ENCODE peak calls at places on chromosomes 7 and 10, in five cellular contexts. One of them, this sample, is unnamed.

GRCh38 chr7:1590476-1590875 is 20.6 kb upstream of the PSMG3 start:
- DNase-seq in left ventricle myocardium inferior: no peak
- DNase-seq in K562: no peak
- DNase-seq in lower lobe of right lung: no peak
- DNase-seq in psoas muscle: no peak
- DNase-seq in this sample: no peak

GRCh38 chr10:101400529-101400928 is 46.6 kb downstream of the BTRC start:
- DNase-seq in K562: no peak
- DNase-seq in lower lobe of right lung: no peak
- DNase-seq in psoas muscle: no peak
- DNase-seq in left ventricle myocardium inferior: no peak
- DNase-seq in this sample: no peak

GRCh38 chr10:44369851-44370250 is 15.0 kb downstream of the CXCL12 start:
- DNase-seq in K562: no peak
- DNase-seq in left ventricle myocardium inferior: no peak
- DNase-seq in psoas muscle: no peak
- DNase-seq in lower lobe of right lung: no peak
- DNase-seq in this sample: no peak

GRCh38 chr10:119595134-119595714 is 1.5 kb downstream of the TIAL1 start:
- DNase-seq in lower lobe of right lung: no peak
- DNase-seq in left ventricle myocardium inferior: no peak
- DNase-seq in psoas muscle: no peak
- DNase-seq in K562: no peak
- DNase-seq in this sample: peak; percentile 57

GRCh38 chr7:137454169-137455166 is 110.9 kb upstream of the PTN start:
- DNase-seq in left ventricle myocardium inferior: no peak
- DNase-seq in lower lobe of right lung: no peak
- DNase-seq in psoas muscle: no peak
- DNase-seq in K562: peak; percentile 60
- DNase-seq in this sample: peak; percentile 13

GRCh38 chr10:111774486-111774885 is 409.1 kb downstream of the GPAM start:
- DNase-seq in K562: no peak
- DNase-seq in left ventricle myocardium inferior: no peak
- DNase-seq in lower lobe of right lung: no peak
- DNase-seq in psoas muscle: no peak
- DNase-seq in this sample: no peak

GRCh38 chr7:94434031-94434430 is 39.3 kb downstream of the COL1A2 start:
- DNase-seq in lower lobe of right lung: no peak
- DNase-seq in K562: no peak
- DNase-seq in left ventricle myocardium inferior: no peak
- DNase-seq in psoas muscle: no peak
- DNase-seq in this sample: no peak

GRCh38 chr10:78952686-78953085 is 116.1 kb upstream of the ZMIZ1 start:
- DNase-seq in left ventricle myocardium inferior: peak; percentile 53
- DNase-seq in lower lobe of right lung: no peak
- DNase-seq in psoas muscle: peak; percentile 85
- DNase-seq in K562: no peak
- DNase-seq in this sample: no peak

GRCh38 chr7:144027070-144027469 is 21.7 kb upstream of the OR2A5 start:
- DNase-seq in left ventricle myocardium inferior: no peak
- DNase-seq in lower lobe of right lung: no peak
- DNase-seq in K562: no peak
- DNase-seq in psoas muscle: no peak
- DNase-seq in this sample: peak; percentile 7

GRCh38 chr7:143199040-143199439 is 15.8 kb downstream of the TAS2R39 start:
- DNase-seq in left ventricle myocardium inferior: no peak
- DNase-seq in lower lobe of right lung: no peak
- DNase-seq in psoas muscle: no peak
- DNase-seq in K562: no peak
- DNase-seq in this sample: no peak

GRCh38 chr7:79936281-79936983 is 198.2 kb upstream of the GNAI1 start:
- DNase-seq in K562: no peak
- DNase-seq in left ventricle myocardium inferior: no peak
- DNase-seq in lower lobe of right lung: no peak
- DNase-seq in psoas muscle: no peak
- DNase-seq in this sample: no peak

GRCh38 chr7:101804087-101804631 is 13.3 kb upstream of the CUX1 start:
- DNase-seq in left ventricle myocardium inferior: no peak
- DNase-seq in lower lobe of right lung: no peak
- DNase-seq in psoas muscle: no peak
- DNase-seq in K562: peak; percentile 8
- DNase-seq in this sample: no peak

GRCh38 chr7:23811540-23811939 is 101.5 kb downstream of the STK31 start:
- DNase-seq in psoas muscle: no peak
- DNase-seq in lower lobe of right lung: no peak
- DNase-seq in left ventricle myocardium inferior: no peak
- DNase-seq in K562: peak; percentile 18
- DNase-seq in this sample: no peak

GRCh38 chr10:103839867-103840746 is 15.3 kb downstream of the SH3PXD2A start:
- DNase-seq in lower lobe of right lung: peak; percentile 79
- DNase-seq in left ventricle myocardium inferior: peak; percentile 79
- DNase-seq in psoas muscle: peak; percentile 83
- DNase-seq in K562: no peak
- DNase-seq in this sample: no peak

GRCh38 chr7:155188821-155189599 is 108.7 kb upstream of the INSIG1 start:
- DNase-seq in lower lobe of right lung: no peak
- DNase-seq in K562: no peak
- DNase-seq in left ventricle myocardium inferior: no peak
- DNase-seq in psoas muscle: no peak
- DNase-seq in this sample: peak; percentile 12

GRCh38 chr10:126252884-126253612 is 135.2 kb downstream of the ADAM12 start:
- DNase-seq in K562: no peak
- DNase-seq in left ventricle myocardium inferior: no peak
- DNase-seq in lower lobe of right lung: no peak
- DNase-seq in psoas muscle: no peak
- DNase-seq in this sample: peak; percentile 59

GRCh38 chr7:17444673-17445072 is 146.2 kb downstream of the AHR start:
- DNase-seq in psoas muscle: no peak
- DNase-seq in K562: no peak
- DNase-seq in lower lobe of right lung: no peak
- DNase-seq in left ventricle myocardium inferior: no peak
- DNase-seq in this sample: peak; percentile 65

GRCh38 chr10:70302292-70302691 is 18.5 kb upstream of the NPFFR1 start:
- DNase-seq in psoas muscle: no peak
- DNase-seq in left ventricle myocardium inferior: no peak
- DNase-seq in K562: no peak
- DNase-seq in lower lobe of right lung: no peak
- DNase-seq in this sample: no peak

GRCh38 chr10:90181251-90181691 is 479.9 kb downstream of the KIF20B start:
- DNase-seq in lower lobe of right lung: no peak
- DNase-seq in K562: no peak
- DNase-seq in psoas muscle: no peak
- DNase-seq in left ventricle myocardium inferior: no peak
- DNase-seq in this sample: no peak
- TF ChIP-seq CTCF in lower lobe of right lung: no peak
- TF ChIP-seq CTCF in K562: no peak
- TF ChIP-seq CTCF in psoas muscle: no peak
- TF ChIP-seq CTCF in left ventricle myocardium inferior: no peak
- TF ChIP-seq CTCF in this sample: no peak

DNA sequence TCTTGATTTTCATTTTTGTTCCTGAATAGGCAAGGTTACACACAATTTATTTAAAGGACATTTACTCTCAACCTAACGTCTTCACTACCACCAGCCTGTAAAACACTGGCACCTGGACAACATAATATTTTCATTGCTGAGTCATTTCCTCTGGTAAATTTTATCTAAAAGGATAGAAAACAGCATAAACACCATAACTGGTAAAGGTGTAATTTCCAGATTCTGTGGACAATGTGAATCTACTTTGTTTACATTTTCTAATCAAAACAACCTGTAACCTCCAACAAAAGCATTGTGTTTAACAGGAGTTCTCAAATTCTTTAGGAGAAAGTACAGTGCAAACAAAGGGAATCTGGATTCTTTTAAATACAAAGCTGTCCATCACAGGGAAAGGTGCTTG is 472.0 kb upstream of the AKR1E2 start:
- DNase-seq in lower lobe of right lung: no peak
- DNase-seq in left ventricle myocardium inferior: no peak
- DNase-seq in psoas muscle: no peak
- DNase-seq in K562: no peak
- DNase-seq in this sample: peak; percentile 55
- H3K27ac ChIP-seq in lower lobe of right lung: no peak overlapping the region
- H3K27ac ChIP-seq in left ventricle myocardium inferior: no peak overlapping the region
- H3K27ac ChIP-seq in psoas muscle: no peak overlapping the region
- H3K27ac ChIP-seq in K562: no peak overlapping the region
- H3K27ac ChIP-seq in this sample: no peak overlapping the region

GRCh38 chr10:35605191-35605590 is at the start of gene GJD4:
- DNase-seq in K562: peak; percentile 16
- DNase-seq in left ventricle myocardium inferior: no peak
- DNase-seq in lower lobe of right lung: no peak
- DNase-seq in psoas muscle: no peak
- DNase-seq in this sample: no peak

GRCh38 chr10:35595106-35595505 is 10.0 kb upstream of the GJD4 start:
- DNase-seq in left ventricle myocardium inferior: no peak
- DNase-seq in K562: no peak
- DNase-seq in lower lobe of right lung: no peak
- DNase-seq in psoas muscle: no peak
- DNase-seq in this sample: no peak

GRCh38 chr10:35594115-35594849 is 10.9 kb upstream of the GJD4 start:
- DNase-seq in lower lobe of right lung: no peak
- DNase-seq in left ventricle myocardium inferior: no peak
- DNase-seq in K562: no peak
- DNase-seq in psoas muscle: no peak
- DNase-seq in this sample: no peak

GRCh38 chr10:35598379-35598778 is 6.8 kb upstream of the GJD4 start:
- DNase-seq in K562: no peak
- DNase-seq in psoas muscle: no peak
- DNase-seq in left ventricle myocardium inferior: no peak
- DNase-seq in lower lobe of right lung: no peak
- DNase-seq in this sample: no peak

DNA sequence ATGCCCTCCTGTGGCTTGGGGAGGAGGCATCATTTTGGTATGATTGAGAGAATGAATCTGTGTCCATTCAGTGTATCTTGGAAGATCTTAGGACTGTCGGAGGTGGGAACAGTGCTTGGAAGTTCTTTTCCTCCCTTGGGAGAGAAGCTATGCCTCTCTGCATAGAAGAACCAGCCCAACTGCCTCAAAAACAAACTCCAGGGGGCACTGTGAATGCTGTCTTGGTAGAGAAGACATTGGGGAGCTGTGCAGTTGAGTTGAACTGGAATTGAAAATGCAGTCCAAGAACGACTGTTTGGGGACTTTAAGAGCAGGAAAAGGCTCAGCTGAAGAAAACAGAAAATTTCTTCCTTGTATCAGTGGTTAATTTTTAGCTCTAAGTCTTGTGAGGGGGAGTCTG is 4.9 kb upstream of the GJD4 start:
- DNase-seq in K562: no peak
- DNase-seq in lower lobe of right lung: no peak
- DNase-seq in left ventricle myocardium inferior: no peak
- DNase-seq in psoas muscle: no peak
- DNase-seq in this sample: no peak
- TF ChIP-seq CTCF in K562: peak; percentile 19
- TF ChIP-seq CTCF in lower lobe of right lung: no peak
- TF ChIP-seq CTCF in left ventricle myocardium inferior: no peak
- TF ChIP-seq CTCF in psoas muscle: no peak
- TF ChIP-seq CTCF in this sample: no peak

GRCh38 chr7:90945104-90945752 is 319.0 kb upstream of the FZD1 start:
- DNase-seq in K562: no peak
- DNase-seq in lower lobe of right lung: no peak
- DNase-seq in left ventricle myocardium inferior: no peak
- DNase-seq in psoas muscle: no peak
- DNase-seq in this sample: no peak

GRCh38 chr7:90948085-90948484 is 316.1 kb upstream of the FZD1 start:
- DNase-seq in lower lobe of right lung: no peak
- DNase-seq in psoas muscle: no peak
- DNase-seq in left ventricle myocardium inferior: no peak
- DNase-seq in K562: no peak
- DNase-seq in this sample: no peak

GRCh38 chr7:90944021-90944420 is 320.2 kb upstream of the FZD1 start:
- DNase-seq in lower lobe of right lung: no peak
- DNase-seq in psoas muscle: no peak
- DNase-seq in left ventricle myocardium inferior: no peak
- DNase-seq in K562: no peak
- DNase-seq in this sample: no peak

GRCh38 chr7:90951229-90951628 is 313.0 kb upstream of the FZD1 start:
- DNase-seq in K562: no peak
- DNase-seq in psoas muscle: no peak
- DNase-seq in lower lobe of right lung: no peak
- DNase-seq in left ventricle myocardium inferior: no peak
- DNase-seq in this sample: no peak

DNA sequence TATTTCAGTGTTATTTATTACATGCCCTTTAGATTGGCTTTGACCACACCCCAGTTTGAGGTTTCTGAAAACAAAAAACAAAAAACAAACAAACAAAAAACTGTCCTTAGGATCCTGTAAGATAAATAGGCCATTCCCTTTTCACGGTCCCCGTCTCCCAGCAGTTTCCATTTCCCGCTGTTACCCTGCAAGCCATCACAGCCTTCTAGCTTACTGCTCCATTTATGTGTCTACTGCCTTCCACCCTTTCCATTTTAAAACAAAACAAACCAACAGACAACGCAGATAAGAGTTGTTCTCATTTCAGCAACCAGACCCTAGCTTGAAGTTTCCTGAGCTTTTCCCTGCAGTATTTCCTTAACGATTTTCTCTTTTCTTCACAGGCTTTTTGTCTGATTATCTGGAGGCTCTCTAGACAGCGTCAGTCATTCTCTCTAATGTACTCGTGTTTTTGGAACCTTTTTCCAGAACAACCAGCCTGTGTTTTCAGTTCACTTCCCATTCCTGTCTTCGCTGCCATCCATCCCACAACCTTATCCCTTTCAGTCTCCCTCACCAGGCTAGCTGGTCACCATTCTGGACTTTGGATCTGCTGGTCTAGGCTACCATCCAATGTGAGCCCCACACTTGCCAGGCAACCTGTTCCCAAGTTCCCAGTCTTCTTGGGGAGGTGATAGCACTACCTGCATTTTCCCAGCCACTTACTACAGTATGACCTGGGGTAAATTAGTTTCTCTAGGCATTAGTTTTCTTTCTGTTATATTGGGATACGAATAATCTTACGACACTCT is 317.3 kb upstream of the FZD1 start:
- DNase-seq in left ventricle myocardium inferior: no peak
- DNase-seq in K562: no peak
- DNase-seq in psoas muscle: no peak
- DNase-seq in lower lobe of right lung: no peak
- DNase-seq in this sample: no peak
- H3K27ac ChIP-seq in left ventricle myocardium inferior: peak overlapping the region; percentile 25
- H3K27ac ChIP-seq in K562: no peak overlapping the region
- H3K27ac ChIP-seq in psoas muscle: no peak overlapping the region
- H3K27ac ChIP-seq in lower lobe of right lung: no peak overlapping the region
- H3K27ac ChIP-seq in this sample: no peak overlapping the region

GRCh38 chr10:87591589-87591886 is 68.1 kb upstream of the PAPSS2 start:
- DNase-seq in psoas muscle: no peak
- DNase-seq in lower lobe of right lung: no peak
- DNase-seq in K562: no peak
- DNase-seq in left ventricle myocardium inferior: no peak
- DNase-seq in this sample: no peak
- TF ChIP-seq CTCF in psoas muscle: no peak
- TF ChIP-seq CTCF in lower lobe of right lung: no peak
- TF ChIP-seq CTCF in K562: no peak
- TF ChIP-seq CTCF in left ventricle myocardium inferior: no peak
- TF ChIP-seq CTCF in this sample: no peak

GRCh38 chr10:106217627-106218026 is 946.9 kb downstream of the SORCS1 start:
- DNase-seq in psoas muscle: no peak
- DNase-seq in left ventricle myocardium inferior: no peak
- DNase-seq in K562: no peak
- DNase-seq in lower lobe of right lung: no peak
- DNase-seq in this sample: no peak
- H3K27ac ChIP-seq in psoas muscle: no peak overlapping the region
- H3K27ac ChIP-seq in left ventricle myocardium inferior: peak overlapping the region; percentile 68
- H3K27ac ChIP-seq in K562: no peak overlapping the region
- H3K27ac ChIP-seq in lower lobe of right lung: no peak overlapping the region
- H3K27ac ChIP-seq in this sample: no peak overlapping the region